ENCODE peak calls at places on chromosome 15, in eight cellular contexts. One of them, this sample, is unnamed.

GRCh38 chr15:101526890-101527289 is 37.4 kb upstream of the PCSK6 start:
- DNase-seq in K562: no peak
- DNase-seq in SK-N-SH: no peak
- DNase-seq in HepG2: no peak
- DNase-seq in A549: no peak
- DNase-seq in H1: no peak
- DNase-seq in WTC11: no peak
- DNase-seq in endothelial cell of umbilical vein: no peak
- DNase-seq in this sample: no peak

GRCh38 chr15:73174171-73174570 is 121.9 kb downstream of the NEO1 start:
- DNase-seq in A549: no peak
- DNase-seq in HepG2: no peak
- DNase-seq in K562: no peak
- DNase-seq in endothelial cell of umbilical vein: no peak
- DNase-seq in H1: no peak
- DNase-seq in SK-N-SH: no peak
- DNase-seq in WTC11: peak
- DNase-seq in this sample: no peak

GRCh38 chr15:94453227-94453626 is 221.9 kb downstream of the MCTP2 start:
- DNase-seq in HepG2: no peak
- DNase-seq in WTC11: no peak
- DNase-seq in endothelial cell of umbilical vein: no peak
- DNase-seq in H1: no peak
- DNase-seq in SK-N-SH: no peak
- DNase-seq in K562: no peak
- DNase-seq in A549: no peak
- DNase-seq in this sample: no peak

GRCh38 chr15:45457215-45457614 is 65.3 kb downstream of the SLC30A4 start:
- DNase-seq in HepG2: no peak
- DNase-seq in endothelial cell of umbilical vein: no peak
- DNase-seq in K562: no peak
- DNase-seq in WTC11: no peak
- DNase-seq in H1: no peak
- DNase-seq in SK-N-SH: no peak
- DNase-seq in A549: no peak
- DNase-seq in this sample: no peak

GRCh38 chr15:75827691-75828090 is 15.6 kb upstream of the UBE2Q2 start:
- DNase-seq in HepG2: no peak
- DNase-seq in A549: no peak
- DNase-seq in endothelial cell of umbilical vein: no peak
- DNase-seq in K562: no peak
- DNase-seq in WTC11: no peak
- DNase-seq in H1: no peak
- DNase-seq in SK-N-SH: no peak
- DNase-seq in this sample: no peak

GRCh38 chr15:67303490-67304363 is 49.1 kb downstream of the IQCH start:
- DNase-seq in H1: no peak
- DNase-seq in HepG2: peak
- DNase-seq in endothelial cell of umbilical vein: peak
- DNase-seq in A549: peak
- DNase-seq in SK-N-SH: peak
- DNase-seq in K562: peak
- DNase-seq in WTC11: no peak
- DNase-seq in this sample: peak

GRCh38 chr15:34853001-34853758 is 57.8 kb upstream of the ACTC1 start:
- DNase-seq in WTC11: no peak
- DNase-seq in K562: no peak
- DNase-seq in endothelial cell of umbilical vein: peak
- DNase-seq in A549: no peak
- DNase-seq in H1: no peak
- DNase-seq in HepG2: no peak
- DNase-seq in SK-N-SH: no peak
- DNase-seq in this sample: no peak

GRCh38 chr15:53851110-53851833 is 91.8 kb upstream of the WDR72 start:
- DNase-seq in H1: no peak
- DNase-seq in WTC11: no peak
- DNase-seq in endothelial cell of umbilical vein: no peak
- DNase-seq in K562: no peak
- DNase-seq in A549: no peak
- DNase-seq in SK-N-SH: no peak
- DNase-seq in HepG2: no peak
- DNase-seq in this sample: no peak

GRCh38 chr15:81282911-81283310 is 41.0 kb downstream of the STARD5 start:
- DNase-seq in SK-N-SH: no peak
- DNase-seq in HepG2: no peak
- DNase-seq in WTC11: no peak
- DNase-seq in endothelial cell of umbilical vein: no peak
- DNase-seq in A549: no peak
- DNase-seq in K562: no peak
- DNase-seq in H1: no peak
- DNase-seq in this sample: no peak

GRCh38 chr15:93165737-93166136 is 76.7 kb upstream of the RGMA start:
- DNase-seq in H1: no peak
- DNase-seq in K562: no peak
- DNase-seq in WTC11: no peak
- DNase-seq in HepG2: no peak
- DNase-seq in endothelial cell of umbilical vein: no peak
- DNase-seq in A549: no peak
- DNase-seq in SK-N-SH: no peak
- DNase-seq in this sample: no peak

GRCh38 chr15:36877796-36878744 is 222.3 kb downstream of the MEIS2 start:
- DNase-seq in H1: no peak
- DNase-seq in K562: no peak
- DNase-seq in A549: no peak
- DNase-seq in WTC11: no peak
- DNase-seq in HepG2: no peak
- DNase-seq in endothelial cell of umbilical vein: no peak
- DNase-seq in SK-N-SH: no peak
- DNase-seq in this sample: no peak

GRCh38 chr15:39230205-39230916 is 350.5 kb upstream of the THBS1 start:
- DNase-seq in SK-N-SH: peak
- DNase-seq in A549: no peak
- DNase-seq in endothelial cell of umbilical vein: peak
- DNase-seq in WTC11: no peak
- DNase-seq in H1: no peak
- DNase-seq in HepG2: no peak
- DNase-seq in K562: no peak
- DNase-seq in this sample: no peak

GRCh38 chr15:70921297-70921696 is 28.7 kb downstream of the LRRC49 start:
- DNase-seq in A549: no peak
- DNase-seq in WTC11: no peak
- DNase-seq in H1: no peak
- DNase-seq in endothelial cell of umbilical vein: no peak
- DNase-seq in K562: no peak
- DNase-seq in HepG2: no peak
- DNase-seq in SK-N-SH: no peak
- DNase-seq in this sample: no peak

GRCh38 chr15:93570571-93570970 is 481.6 kb upstream of the RGMA start:
- DNase-seq in SK-N-SH: no peak
- DNase-seq in H1: no peak
- DNase-seq in HepG2: no peak
- DNase-seq in WTC11: no peak
- DNase-seq in K562: no peak
- DNase-seq in A549: no peak
- DNase-seq in endothelial cell of umbilical vein: no peak
- DNase-seq in this sample: no peak

GRCh38 chr15:88476635-88477038 is 9.1 kb downstream of the MRPS11 start:
- DNase-seq in H1: no peak
- DNase-seq in K562: peak
- DNase-seq in endothelial cell of umbilical vein: peak
- DNase-seq in A549: peak
- DNase-seq in HepG2: peak
- DNase-seq in SK-N-SH: peak
- DNase-seq in WTC11: peak
- DNase-seq in this sample: no peak

DNA sequence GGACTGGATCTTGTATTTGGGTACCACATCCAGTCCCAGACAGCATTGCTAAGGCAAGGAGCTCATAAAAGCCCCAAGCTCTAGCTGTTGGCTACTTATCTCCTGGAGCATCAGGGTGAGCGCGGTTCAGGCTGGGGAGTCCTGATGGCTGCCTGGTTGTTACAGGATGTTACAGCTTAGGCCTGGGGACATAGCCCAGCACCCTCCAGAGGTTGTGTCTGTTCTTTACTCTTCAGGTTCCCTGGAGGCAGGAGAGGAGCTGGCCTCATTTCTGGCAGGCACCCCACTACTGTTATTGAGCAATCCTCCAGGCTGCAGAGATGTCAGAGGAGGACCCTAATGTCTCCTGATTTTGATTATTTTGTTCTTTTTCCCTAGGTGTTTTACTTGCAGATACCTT is 26.6 kb downstream of the APBA2 start:
- DNase-seq in K562: peak
- DNase-seq in SK-N-SH: peak
- DNase-seq in endothelial cell of umbilical vein: no peak
- DNase-seq in HepG2: no peak
- DNase-seq in WTC11: no peak
- DNase-seq in H1: no peak
- DNase-seq in A549: no peak
- DNase-seq in this sample: no peak
- TF ChIP-seq MAX in K562: no peak
- TF ChIP-seq MAX in SK-N-SH: no peak
- TF ChIP-seq MAX in endothelial cell of umbilical vein: no peak
- TF ChIP-seq MAX in HepG2: no peak
- TF ChIP-seq MAX in WTC11: no peak
- TF ChIP-seq MAX in H1: no peak
- TF ChIP-seq MAX in A549: no peak
- TF ChIP-seq MAX in this sample: no peak

DNA sequence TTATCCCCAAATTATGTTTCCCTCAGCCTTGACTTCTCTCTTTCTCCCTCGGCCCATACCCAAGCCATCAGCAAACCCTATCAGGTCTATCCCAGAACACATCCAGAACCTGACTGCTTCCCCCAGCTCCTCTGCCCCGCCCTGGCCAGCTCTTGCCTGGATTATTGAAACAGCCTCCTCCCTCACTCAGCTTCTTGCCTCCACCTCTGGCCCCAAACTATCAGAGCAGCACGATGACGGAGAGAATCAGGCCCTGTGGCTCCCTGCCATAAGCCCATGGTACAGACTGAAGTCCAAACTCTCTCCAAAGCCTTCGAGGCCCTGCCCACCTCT is 105.3 kb upstream of the LINGO1 start:
- DNase-seq in H1: no peak
- DNase-seq in WTC11: no peak
- DNase-seq in A549: no peak
- DNase-seq in endothelial cell of umbilical vein: no peak
- DNase-seq in SK-N-SH: no peak
- DNase-seq in K562: peak
- DNase-seq in HepG2: no peak
- DNase-seq in this sample: no peak
- TF ChIP-seq MAX in H1: no peak
- TF ChIP-seq MAX in WTC11: no peak
- TF ChIP-seq MAX in A549: no peak
- TF ChIP-seq MAX in endothelial cell of umbilical vein: no peak
- TF ChIP-seq MAX in SK-N-SH: no peak
- TF ChIP-seq MAX in K562: no peak
- TF ChIP-seq MAX in HepG2: no peak
- TF ChIP-seq MAX in this sample: no peak

GRCh38 chr15:90145761-90146160 is 43.5 kb upstream of the IDH2 start:
- DNase-seq in K562: no peak
- DNase-seq in A549: no peak
- DNase-seq in SK-N-SH: no peak
- DNase-seq in H1: no peak
- DNase-seq in endothelial cell of umbilical vein: no peak
- DNase-seq in HepG2: no peak
- DNase-seq in WTC11: no peak
- DNase-seq in this sample: no peak

GRCh38 chr15:90141646-90142045 is 39.4 kb upstream of the IDH2 start:
- DNase-seq in SK-N-SH: no peak
- DNase-seq in HepG2: no peak
- DNase-seq in endothelial cell of umbilical vein: peak
- DNase-seq in K562: peak
- DNase-seq in WTC11: no peak
- DNase-seq in H1: no peak
- DNase-seq in A549: no peak
- DNase-seq in this sample: no peak

GRCh38 chr15:90142216-90143175 is 40.2 kb upstream of the IDH2 start:
- DNase-seq in endothelial cell of umbilical vein: no peak
- DNase-seq in SK-N-SH: no peak
- DNase-seq in H1: no peak
- DNase-seq in WTC11: no peak
- DNase-seq in A549: no peak
- DNase-seq in HepG2: no peak
- DNase-seq in K562: peak
- DNase-seq in this sample: no peak

GRCh38 chr15:90145259-90145658 is 43.0 kb upstream of the IDH2 start:
- DNase-seq in SK-N-SH: peak
- DNase-seq in HepG2: no peak
- DNase-seq in K562: no peak
- DNase-seq in H1: no peak
- DNase-seq in endothelial cell of umbilical vein: no peak
- DNase-seq in A549: no peak
- DNase-seq in WTC11: no peak
- DNase-seq in this sample: no peak

DNA sequence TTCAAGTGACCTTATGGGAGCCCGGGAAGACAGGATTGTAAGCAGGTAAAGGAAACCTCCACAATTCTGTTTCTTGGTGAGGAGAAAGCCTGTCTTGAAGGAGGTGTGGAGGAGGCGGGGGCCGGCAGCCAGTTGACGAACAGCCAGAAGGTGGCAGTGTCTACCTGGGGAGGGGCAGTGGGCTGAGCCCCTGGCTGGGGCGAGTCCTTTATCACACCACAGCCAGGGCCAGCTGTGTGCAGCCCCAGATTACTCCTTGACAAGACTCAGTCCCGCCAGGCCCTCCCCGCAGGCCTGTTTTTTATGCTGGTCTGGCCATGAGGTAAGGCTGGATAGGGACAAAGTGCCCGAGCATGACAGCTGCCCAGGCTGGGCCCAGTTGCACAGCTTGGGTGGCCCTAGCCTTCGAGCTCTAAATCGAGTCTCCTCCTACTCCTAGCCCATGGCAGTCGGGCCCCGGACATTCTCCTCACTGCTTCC is 40.9 kb upstream of the IDH2 start:
- DNase-seq in endothelial cell of umbilical vein: peak
- DNase-seq in WTC11: peak
- DNase-seq in H1: peak
- DNase-seq in HepG2: no peak
- DNase-seq in SK-N-SH: peak
- DNase-seq in A549: peak
- DNase-seq in K562: peak
- DNase-seq in this sample: no peak
- TF ChIP-seq MAX in endothelial cell of umbilical vein: no peak
- TF ChIP-seq MAX in WTC11: peak
- TF ChIP-seq MAX in H1: peak
- TF ChIP-seq MAX in HepG2: peak
- TF ChIP-seq MAX in SK-N-SH: no peak
- TF ChIP-seq MAX in A549: peak
- TF ChIP-seq MAX in K562: peak
- TF ChIP-seq MAX in this sample: no peak

GRCh38 chr15:55576911-55577310 is 11.2 kb downstream of the PYGO1 start:
- DNase-seq in SK-N-SH: no peak
- DNase-seq in H1: no peak
- DNase-seq in endothelial cell of umbilical vein: no peak
- DNase-seq in HepG2: no peak
- DNase-seq in A549: no peak
- DNase-seq in K562: no peak
- DNase-seq in WTC11: no peak
- DNase-seq in this sample: no peak

GRCh38 chr15:55574096-55574495 is 14.0 kb downstream of the PYGO1 start:
- DNase-seq in endothelial cell of umbilical vein: no peak
- DNase-seq in K562: no peak
- DNase-seq in A549: no peak
- DNase-seq in WTC11: no peak
- DNase-seq in SK-N-SH: no peak
- DNase-seq in HepG2: no peak
- DNase-seq in H1: no peak
- DNase-seq in this sample: no peak

GRCh38 chr15:55573224-55573623 is 14.9 kb downstream of the PYGO1 start:
- DNase-seq in K562: no peak
- DNase-seq in endothelial cell of umbilical vein: no peak
- DNase-seq in WTC11: no peak
- DNase-seq in HepG2: no peak
- DNase-seq in SK-N-SH: no peak
- DNase-seq in A549: no peak
- DNase-seq in H1: no peak
- DNase-seq in this sample: no peak
- TF ChIP-seq MAX in K562: no peak
- TF ChIP-seq MAX in endothelial cell of umbilical vein: no peak
- TF ChIP-seq MAX in WTC11: no peak
- TF ChIP-seq MAX in HepG2: no peak
- TF ChIP-seq MAX in SK-N-SH: no peak
- TF ChIP-seq MAX in A549: no peak
- TF ChIP-seq MAX in H1: no peak
- TF ChIP-seq MAX in this sample: no peak